ENCODE peak calls at places on chromosome 19, in nine cellular contexts. D is IMR-90, U is esophagus muscularis mucosa, S is fibroblast of mammary gland, B is breast epithelium, J is RWPE1, Q is ovary, X is right lobe of liver, W is WTC11. R is an unnamed sample.

GRCh38 chr19:5960005-5961001 is 17.6 kb downstream of the RANBP3 start:
- DNase-seq in D (no peak), U (no peak), S (no peak), B (no peak), J (no peak), Q (no peak), X (peak), W (no peak), R (no peak)

GRCh38 chr19:5742051-5742450 is 21.6 kb downstream of the CATSPERD start:
- DNase-seq in D (no peak), U (no peak), S (no peak), B (no peak), J (no peak), Q (no peak), X (no peak), W (no peak), R (no peak)

GRCh38 chr19:13212759-13213330 is 62.6 kb downstream of the IER2 start:
- DNase-seq in D (peak), U (no peak), S (peak), B (peak), J (peak), Q (peak), X (peak), W (peak), R (no peak)

GRCh38 chr19:45507864-45508680 is 793 bp downstream of the VASP start:
- DNase-seq in D (no peak), U (no peak), S (no peak), B (no peak), J (no peak), Q (peak), X (peak), W (peak), R (no peak)

GRCh38 chr19:12603714-12604113 is 6.9 kb downstream of the ZNF490 start:
- DNase-seq in D (peak), U (no peak), S (no peak), B (no peak), J (no peak), Q (no peak), X (no peak), W (no peak), R (no peak)

GRCh38 chr19:1526979-1527649 is 3.2 kb downstream of the PLK5 start:
- DNase-seq in D (no peak), U (no peak), S (no peak), B (no peak), J (no peak), Q (no peak), X (no peak), W (no peak), R (no peak)

GRCh38 chr19:47156861-47157454 is 26.3 kb downstream of the SAE1 start:
- DNase-seq in D (no peak), U (no peak), S (no peak), B (no peak), J (no peak), Q (no peak), X (no peak), W (no peak), R (no peak)

GRCh38 chr19:53647792-53648191 is 16.0 kb downstream of the DPRX start:
- DNase-seq in D (no peak), U (no peak), S (no peak), B (no peak), J (no peak), Q (no peak), X (no peak), W (no peak), R (no peak)

GRCh38 chr19:34436716-34437115 is 8.5 kb downstream of the UBA2 start:
- DNase-seq in D (no peak), U (no peak), S (no peak), B (no peak), J (no peak), Q (no peak), X (no peak), W (no peak), R (no peak)

GRCh38 chr19:30664358-30665058 is 292.3 kb downstream of the ZNF536 start:
- DNase-seq in D (peak), U (no peak), S (peak), B (no peak), J (no peak), Q (no peak), X (peak), W (peak), R (peak)

GRCh38 chr19:35853038-35853756 is 893 bp upstream of the NPHS1 start:
- DNase-seq in D (no peak), U (no peak), S (no peak), B (no peak), J (no peak), Q (no peak), X (no peak), W (no peak), R (no peak)

GRCh38 chr19:19185853-19186728 is 5.9 kb downstream of the BORCS8 start:
- DNase-seq in D (peak), U (no peak), S (peak), B (no peak), J (no peak), Q (no peak), X (peak), W (peak), R (no peak)

GRCh38 chr19:49512970-49513745 is 697 bp downstream of the FCGRT start:
- DNase-seq in D (no peak), U (no peak), S (no peak), B (no peak), J (no peak), Q (peak), X (peak), W (peak), R (no peak)

GRCh38 chr19:54141356-54141755 is 3.8 kb downstream of the CNOT3 start:
- DNase-seq in D (peak), U (no peak), S (peak), B (no peak), J (no peak), Q (no peak), X (no peak), W (no peak), R (no peak)

GRCh38 chr19:21835429-21835809 is 563 bp downstream of the ZNF43 start:
- DNase-seq in D (no peak), U (no peak), S (no peak), B (no peak), J (no peak), Q (no peak), X (no peak), W (no peak), R (no peak)

GRCh38 chr19:18196511-18196845 is 3.5 kb downstream of the MPV17L2 start:
- DNase-seq in D (no peak), U (no peak), S (no peak), B (no peak), J (no peak), Q (no peak), X (no peak), W (no peak), R (no peak)

GRCh38 chr19:11736696-11737095 is 2.0 kb downstream of the ZNF823 start:
- DNase-seq in D (peak), U (no peak), S (peak), B (no peak), J (peak), Q (no peak), X (no peak), W (no peak), R (no peak)

GRCh38 chr19:5541456-5541855 is 26.3 kb downstream of the TINCR start:
- DNase-seq in D (no peak), U (no peak), S (no peak), B (no peak), J (no peak), Q (no peak), X (no peak), W (no peak), R (no peak)

GRCh38 chr19:1318678-1319471 is 33.2 kb downstream of the EFNA2 start:
- DNase-seq in D (no peak), U (no peak), S (no peak), B (no peak), J (no peak), Q (no peak), X (no peak), W (no peak), R (no peak)

GRCh38 chr19:5632657-5633056 is 9.8 kb downstream of the SAFB start:
- DNase-seq in D (no peak), U (no peak), S (no peak), B (no peak), J (no peak), Q (no peak), X (no peak), W (no peak), R (no peak)

GRCh38 chr19:48798937-48799336 is 11.9 kb downstream of the BCAT2 start:
- DNase-seq in D (peak), U (no peak), S (no peak), B (no peak), J (no peak), Q (no peak), X (no peak), W (peak), R (no peak)

GRCh38 chr19:47486900-47487299 is 2.9 kb upstream of the KPTN start:
- DNase-seq in D (no peak), U (no peak), S (no peak), B (no peak), J (no peak), Q (no peak), X (no peak), W (no peak), R (no peak)

GRCh38 chr19:40252395-40252794 is 25.9 kb upstream of the CCNP start:
- DNase-seq in D (no peak), U (no peak), S (no peak), B (peak), J (no peak), Q (no peak), X (no peak), W (no peak), R (no peak)

GRCh38 chr19:18122424-18122823 is 24.8 kb downstream of the MAST3 start:
- DNase-seq in D (no peak), U (no peak), S (no peak), B (no peak), J (no peak), Q (no peak), X (no peak), W (no peak), R (no peak)

GRCh38 chr19:47284324-47284899 is 9.7 kb downstream of the INAFM1 start:
- DNase-seq in D (peak), U (no peak), S (peak), B (no peak), J (peak), Q (no peak), X (no peak), W (no peak), R (no peak)

GRCh38 chr19:32526895-32527294 is 54.1 kb upstream of the PDCD5 start:
- DNase-seq in D (no peak), U (peak), S (no peak), B (no peak), J (no peak), Q (no peak), X (no peak), W (no peak), R (no peak)

GRCh38 chr19:57161985-57162544 is 5.2 kb downstream of the DUXA start:
- DNase-seq in D (no peak), U (no peak), S (no peak), B (no peak), J (no peak), Q (no peak), X (no peak), W (no peak), R (no peak)

GRCh38 chr19:46970815-46971214 is 48.8 kb upstream of the NPAS1 start:
- DNase-seq in D (peak), U (no peak), S (peak), B (no peak), J (no peak), Q (no peak), X (no peak), W (no peak), R (no peak)

GRCh38 chr19:3969435-3970312 is 1.2 kb downstream of the DAPK3 start:
- DNase-seq in D (peak), U (no peak), S (peak), B (no peak), J (peak), Q (no peak), X (peak), W (peak), R (no peak)
- TF ChIP-seq CTCF in D (peak), U (peak), S (peak), B (peak), J (no peak), Q (no peak), X (no peak), W (no peak), R (peak)

DNA sequence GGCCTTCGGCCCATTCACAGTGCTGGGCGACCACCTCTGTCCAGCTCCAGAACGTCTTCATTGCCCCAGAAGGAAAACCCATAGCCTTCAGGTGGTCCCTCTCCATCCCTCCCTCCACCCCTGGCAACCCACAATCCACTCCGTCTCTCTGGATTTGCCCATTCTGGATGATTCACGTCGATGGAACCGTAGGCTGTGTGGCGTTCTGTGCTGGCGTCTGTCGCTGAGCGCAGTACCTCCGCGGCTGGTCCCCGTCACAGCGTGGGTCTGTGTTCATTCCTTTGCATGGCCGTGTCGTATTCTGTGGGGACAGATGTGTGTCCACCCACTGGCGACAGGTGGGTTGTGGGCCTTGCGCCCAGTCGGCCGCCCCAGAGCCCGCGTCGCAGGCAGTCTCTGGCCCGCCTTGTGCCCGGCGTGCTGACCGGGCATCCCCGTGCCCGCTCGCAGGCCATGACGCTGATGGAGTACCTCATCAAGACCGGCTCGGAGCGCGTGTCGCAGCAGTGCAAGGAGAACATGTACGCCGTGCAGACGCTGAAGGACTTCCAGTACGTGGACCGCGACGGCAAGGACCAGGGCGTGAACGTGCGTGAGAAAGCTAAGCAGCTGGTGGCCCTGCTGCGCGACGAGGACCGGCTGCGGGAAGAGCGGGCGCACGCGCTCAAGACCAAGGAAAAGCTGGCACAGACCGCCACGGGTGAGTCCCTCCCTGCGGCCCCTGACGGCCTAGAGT is 10.1 kb downstream of the EPN1 start:
- DNase-seq in D (no peak), U (no peak), S (no peak), B (no peak), J (no peak), Q (no peak), X (peak), W (no peak), R (no peak)
- TF ChIP-seq CTCF in D (no peak), U (no peak), S (no peak), B (no peak), J (no peak), Q (no peak), X (no peak), W (no peak), R (no peak)

GRCh38 chr19:38700933-38701454 is 43.3 kb downstream of the CAPN12 start:
- DNase-seq in D (no peak), U (no peak), S (no peak), B (no peak), J (no peak), Q (no peak), X (no peak), W (no peak), R (no peak)

GRCh38 chr19:38701455-38702063 is 42.7 kb downstream of the CAPN12 start:
- DNase-seq in D (peak), U (no peak), S (no peak), B (no peak), J (no peak), Q (no peak), X (peak), W (no peak), R (no peak)

GRCh38 chr19:38699027-38699346 is 45.3 kb downstream of the CAPN12 start:
- DNase-seq in D (no peak), U (no peak), S (no peak), B (no peak), J (peak), Q (no peak), X (no peak), W (no peak), R (no peak)

GRCh38 chr19:38699647-38700349 is 44.5 kb downstream of the CAPN12 start:
- DNase-seq in D (no peak), U (no peak), S (no peak), B (no peak), J (no peak), Q (no peak), X (no peak), W (no peak), R (no peak)

DNA sequence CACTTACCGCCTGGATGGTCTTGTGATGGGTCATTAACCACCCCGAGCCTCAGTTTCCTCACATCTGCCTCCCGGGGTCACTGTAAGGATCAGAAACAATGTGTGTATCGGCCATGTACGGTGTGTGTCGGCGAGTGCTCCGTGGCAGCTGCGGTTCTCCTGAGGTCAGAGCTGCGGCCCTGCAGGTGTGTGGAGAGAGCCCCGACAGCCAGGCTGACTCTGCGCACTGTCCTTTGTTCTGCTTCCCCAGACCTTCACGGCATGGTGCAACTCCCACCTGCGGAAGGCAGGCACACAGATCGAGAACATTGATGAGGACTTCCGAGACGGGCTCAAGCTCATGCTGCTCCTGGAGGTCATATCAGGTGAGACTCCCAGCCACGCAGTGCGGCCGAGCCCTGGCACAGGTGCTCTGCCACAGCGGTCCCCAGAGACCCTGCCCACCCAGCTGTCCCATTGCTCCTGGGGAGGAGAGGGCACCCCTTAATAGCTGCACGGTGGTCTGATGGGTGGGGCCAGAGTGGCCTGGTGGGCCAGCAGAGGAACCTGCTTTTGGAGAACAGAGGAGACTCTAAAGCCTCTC is 43.8 kb downstream of the CAPN12 start:
- DNase-seq in D (no peak), U (no peak), S (no peak), B (no peak), J (no peak), Q (no peak), X (no peak), W (no peak), R (no peak)
- TF ChIP-seq CTCF in D (no peak), U (no peak), S (no peak), B (no peak), J (no peak), Q (no peak), X (no peak), W (no peak), R (no peak)

DNA sequence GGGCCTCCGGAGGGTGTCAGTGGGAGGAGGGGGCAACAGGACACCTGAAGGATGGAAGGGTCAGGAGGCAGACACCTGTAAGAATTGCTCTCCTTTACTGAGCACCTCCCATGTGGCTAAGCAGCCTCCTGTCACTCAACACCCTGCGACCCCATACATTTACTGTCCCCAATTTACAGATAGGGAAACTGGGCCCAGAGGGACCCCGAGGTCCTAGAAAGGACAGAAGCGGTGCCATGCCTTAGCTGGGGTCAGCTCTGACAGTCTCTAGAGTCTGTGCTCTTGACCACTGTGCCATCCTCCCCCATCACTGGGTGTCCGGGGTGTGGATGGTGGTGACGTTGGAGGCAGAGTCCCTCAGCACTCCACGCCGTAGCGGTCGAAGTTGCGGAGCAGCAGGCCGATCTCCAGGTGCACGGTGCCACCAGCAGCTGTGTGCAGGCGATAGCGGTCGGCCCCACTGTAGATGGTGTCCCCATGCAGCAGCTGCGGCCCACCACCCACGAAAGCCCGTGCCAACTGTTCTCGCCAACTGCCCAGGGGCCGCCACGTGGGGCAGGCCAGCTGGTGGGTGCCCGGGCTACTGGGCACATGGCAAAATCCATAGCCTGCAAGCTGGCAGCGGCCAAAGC is 737 bp upstream of the TGFB1 start:
- DNase-seq in D (no peak), U (no peak), S (no peak), B (no peak), J (no peak), Q (no peak), X (no peak), W (no peak), R (no peak)
- TF ChIP-seq CTCF in D (no peak), U (no peak), S (no peak), B (no peak), J (peak), Q (no peak), X (no peak), W (no peak), R (no peak)

GRCh38 chr19:10431254-10431942 is 11.1 kb downstream of the PDE4A start:
- DNase-seq in D (no peak), U (no peak), S (peak), B (no peak), J (no peak), Q (no peak), X (no peak), W (peak), R (no peak)

GRCh38 chr19:10428996-10429381 is 8.7 kb downstream of the PDE4A start:
- DNase-seq in D (no peak), U (no peak), S (no peak), B (no peak), J (no peak), Q (no peak), X (no peak), W (no peak), R (no peak)

GRCh38 chr19:10431943-10432735 is 11.8 kb downstream of the PDE4A start:
- DNase-seq in D (no peak), U (no peak), S (no peak), B (no peak), J (no peak), Q (no peak), X (peak), W (peak), R (no peak)

GRCh38 chr19:10432736-10433130 is 12.4 kb downstream of the PDE4A start:
- DNase-seq in D (no peak), U (no peak), S (no peak), B (no peak), J (no peak), Q (no peak), X (no peak), W (no peak), R (no peak)

DNA sequence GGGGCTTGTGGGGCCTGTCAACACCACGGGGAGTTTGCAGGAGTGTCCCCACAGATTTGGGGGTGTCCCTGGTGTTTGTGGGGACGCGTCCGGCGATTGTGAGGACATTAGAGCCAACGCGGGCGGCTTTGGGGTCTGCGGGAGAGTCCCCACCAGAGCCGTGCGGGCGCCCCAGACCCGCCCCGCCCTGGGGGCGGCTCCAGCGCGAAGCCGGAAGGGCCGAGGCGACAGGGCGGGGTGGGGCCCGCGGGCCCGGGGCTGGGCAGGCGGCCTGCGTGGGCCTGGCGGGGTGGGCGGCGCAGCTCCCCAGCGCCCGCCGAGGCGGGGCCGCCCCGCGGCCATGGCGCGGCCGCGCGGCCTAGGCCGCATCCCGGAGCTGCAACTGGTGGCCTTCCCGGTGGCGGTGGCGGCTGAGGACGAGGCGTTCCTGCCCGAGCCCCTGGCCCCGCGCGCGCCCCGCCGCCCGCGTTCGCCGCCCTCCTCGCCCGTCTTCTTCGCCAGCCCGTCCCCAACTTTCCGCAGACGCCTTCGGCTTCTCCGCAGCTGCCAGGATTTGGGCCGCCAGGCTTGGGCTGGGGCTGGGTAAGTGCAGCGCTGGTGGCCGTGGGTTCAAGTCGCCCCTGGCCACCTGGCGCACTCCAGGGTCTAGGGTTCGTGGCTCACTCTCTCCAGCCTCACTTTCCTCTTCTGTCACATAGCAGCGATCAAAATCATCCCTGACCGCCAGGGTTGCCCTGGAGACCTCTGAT is 10.3 kb downstream of the PDE4A start:
- DNase-seq in D (peak), U (no peak), S (no peak), B (no peak), J (no peak), Q (no peak), X (peak), W (peak), R (no peak)
- TF ChIP-seq CTCF in D (no peak), U (no peak), S (no peak), B (no peak), J (no peak), Q (no peak), X (no peak), W (no peak), R (no peak)